ENCODE peak calls at places on chromosomes 7 and 10, in four cellular contexts. One of them, this sample, is unnamed.
A peak's percentile ranks its signal among the peaks of the same experiment; 100 is the strongest.

GRCh38 chr10:104881740-104882139 is 240.7 kb downstream of the SORCS3 start:
- DNase-seq in SJSA1: no peak
- DNase-seq in lower lobe of right lung: no peak
- DNase-seq in PC-3: no peak
- DNase-seq in this sample: no peak

GRCh38 chr7:121908042-121908441 is 35.1 kb downstream of the PTPRZ1 start:
- DNase-seq in SJSA1: no peak
- DNase-seq in PC-3: no peak
- DNase-seq in lower lobe of right lung: no peak
- DNase-seq in this sample: no peak

GRCh38 chr10:50512743-50513416 is 110.9 kb downstream of the SGMS1 start:
- DNase-seq in PC-3: no peak
- DNase-seq in lower lobe of right lung: no peak
- DNase-seq in SJSA1: no peak
- DNase-seq in this sample: no peak

GRCh38 chr10:112811741-112812551 is 138.1 kb upstream of the TCF7L2 start:
- DNase-seq in PC-3: peak; percentile 96
- DNase-seq in lower lobe of right lung: peak; percentile 69
- DNase-seq in SJSA1: peak; percentile 87
- DNase-seq in this sample: peak; percentile 99

GRCh38 chr7:80218723-80219122 is 84.1 kb downstream of the GNAI1 start:
- DNase-seq in SJSA1: no peak
- DNase-seq in PC-3: peak; percentile 91
- DNase-seq in lower lobe of right lung: no peak
- DNase-seq in this sample: no peak

GRCh38 chr7:93921607-93922446 is at the start of gene GNG11:
- DNase-seq in SJSA1: peak; percentile 85
- DNase-seq in PC-3: peak; percentile 65
- DNase-seq in lower lobe of right lung: peak; percentile 74
- DNase-seq in this sample: peak; percentile 77

GRCh38 chr10:22606164-22606614 is 108.2 kb downstream of the PIP4K2A start:
- DNase-seq in SJSA1: peak; percentile 93
- DNase-seq in PC-3: peak; percentile 62
- DNase-seq in lower lobe of right lung: peak; percentile 63
- DNase-seq in this sample: peak; percentile 91

GRCh38 chr10:43939389-43939938 is 290.8 kb upstream of the ZNF32 start:
- DNase-seq in SJSA1: peak; percentile 18
- DNase-seq in PC-3: no peak
- DNase-seq in lower lobe of right lung: no peak
- DNase-seq in this sample: no peak

GRCh38 chr7:105136221-105136620 is 122.2 kb downstream of the KMT2E start:
- DNase-seq in SJSA1: no peak
- DNase-seq in lower lobe of right lung: no peak
- DNase-seq in PC-3: peak; percentile 60
- DNase-seq in this sample: no peak

GRCh38 chr10:71705582-71705981 is 14.0 kb downstream of the C10orf105 start:
- DNase-seq in lower lobe of right lung: no peak
- DNase-seq in PC-3: no peak
- DNase-seq in SJSA1: no peak
- DNase-seq in this sample: no peak

GRCh38 chr7:73647725-73648592 is 19.7 kb upstream of the VPS37D start:
- DNase-seq in lower lobe of right lung: no peak
- DNase-seq in SJSA1: no peak
- DNase-seq in PC-3: peak; percentile 10
- DNase-seq in this sample: no peak

GRCh38 chr10:94206176-94206575 is 156.6 kb downstream of the NOC3L start:
- DNase-seq in lower lobe of right lung: no peak
- DNase-seq in PC-3: no peak
- DNase-seq in SJSA1: no peak
- DNase-seq in this sample: no peak

GRCh38 chr10:60531006-60531405 is 141.3 kb upstream of the ANK3 start:
- DNase-seq in lower lobe of right lung: no peak
- DNase-seq in SJSA1: no peak
- DNase-seq in PC-3: no peak
- DNase-seq in this sample: no peak

GRCh38 chr7:73838642-73839041 is 3.7 kb downstream of the METTL27 start:
- DNase-seq in PC-3: no peak
- DNase-seq in SJSA1: no peak
- DNase-seq in lower lobe of right lung: no peak
- DNase-seq in this sample: no peak

GRCh38 chr7:157497744-157498541 is 161.1 kb downstream of the DNAJB6 start:
- DNase-seq in PC-3: no peak
- DNase-seq in lower lobe of right lung: no peak
- DNase-seq in SJSA1: peak; percentile 32
- DNase-seq in this sample: no peak

GRCh38 chr10:86287966-86288579 is 78.5 kb downstream of the GRID1 start:
- DNase-seq in SJSA1: peak; percentile 18
- DNase-seq in PC-3: no peak
- DNase-seq in lower lobe of right lung: no peak
- DNase-seq in this sample: no peak

GRCh38 chr10:26735435-26735834 is 37.9 kb downstream of the PDSS1 start:
- DNase-seq in lower lobe of right lung: no peak
- DNase-seq in SJSA1: no peak
- DNase-seq in PC-3: no peak
- DNase-seq in this sample: no peak

GRCh38 chr10:108184129-108184528 is 1019.6 kb upstream of the SORCS1 start:
- DNase-seq in PC-3: no peak
- DNase-seq in lower lobe of right lung: no peak
- DNase-seq in SJSA1: no peak
- DNase-seq in this sample: no peak

GRCh38 chr10:110399163-110400094 is 94.7 kb upstream of the SMNDC1 start:
- DNase-seq in lower lobe of right lung: no peak
- DNase-seq in SJSA1: peak; percentile 88
- DNase-seq in PC-3: peak; percentile 96
- DNase-seq in this sample: peak; percentile 73

GRCh38 chr10:91347529-91347928 is 62.6 kb upstream of the HECTD2 start:
- DNase-seq in lower lobe of right lung: no peak
- DNase-seq in PC-3: no peak
- DNase-seq in SJSA1: no peak
- DNase-seq in this sample: no peak

GRCh38 chr7:47143344-47143743 is 438.6 kb downstream of the TNS3 start:
- DNase-seq in PC-3: peak; percentile 9
- DNase-seq in lower lobe of right lung: no peak
- DNase-seq in SJSA1: no peak
- DNase-seq in this sample: peak; percentile 39